ENCODE peak calls at places on chromosomes 2 and 18, in eight cellular contexts. V is HEK293T, O is NCI-H1048, E is colonic mucosa, K is astrocyte of the spinal cord, Z is GDM1, Q is hippocampal formation, G is Ammon's horn. N is an unnamed sample.

GRCh38 chr2:150110548-150110947 is 376.9 kb downstream of the RND3 start:
- DNase-seq in V (no peak), O (no peak), E (no peak), K (no peak), Z (no peak), Q (no peak), G (no peak), N (no peak)

GRCh38 chr2:151637284-151637781 is 96.9 kb downstream of the NEB start:
- DNase-seq in V (no peak), O (no peak), E (no peak), K (no peak), Z (peak; percentile 86), Q (no peak), G (no peak), N (no peak)

GRCh38 chr2:86249843-86250402 is 50.7 kb downstream of the MRPL35 start:
- DNase-seq in V (no peak), O (no peak), E (peak; percentile 54), K (no peak), Z (no peak), Q (peak; percentile 42), G (no peak), N (no peak)

GRCh38 chr18:10784596-10785202 is 258.9 kb downstream of the NAPG start:
- DNase-seq in V (no peak), O (no peak), E (no peak), K (no peak), Z (no peak), Q (no peak), G (no peak), N (no peak)

GRCh38 chr2:232085179-232085578 is 123.7 kb downstream of the DIS3L2 start:
- DNase-seq in V (no peak), O (no peak), E (no peak), K (no peak), Z (no peak), Q (no peak), G (peak; percentile 67), N (no peak)

GRCh38 chr2:48187503-48187902 is 281.2 kb upstream of the FBXO11 start:
- DNase-seq in V (no peak), O (no peak), E (no peak), K (no peak), Z (no peak), Q (no peak), G (no peak), N (no peak)

GRCh38 chr2:46380038-46380940 is 83.1 kb downstream of the EPAS1 start:
- DNase-seq in V (no peak), O (no peak), E (no peak), K (no peak), Z (no peak), Q (no peak), G (no peak), N (no peak)

GRCh38 chr2:25161055-25161781 is 7.2 kb downstream of the POMC start:
- DNase-seq in V (no peak), O (no peak), E (peak; percentile 64), K (no peak), Z (no peak), Q (no peak), G (no peak), N (no peak)

GRCh38 chr2:199466704-199467461 is 9.1 kb upstream of the SATB2 start:
- DNase-seq in V (no peak), O (no peak), E (peak; percentile 48), K (no peak), Z (no peak), Q (no peak), G (no peak), N (no peak)

GRCh38 chr2:47076126-47076506 is 79.0 kb downstream of the STPG4 start:
- DNase-seq in V (no peak), O (no peak), E (no peak), K (no peak), Z (no peak), Q (no peak), G (no peak), N (no peak)

GRCh38 chr18:950882-951539 is 46.3 kb downstream of the ADCYAP1 start:
- DNase-seq in V (no peak), O (no peak), E (no peak), K (no peak), Z (no peak), Q (no peak), G (no peak), N (no peak)

GRCh38 chr2:24110660-24111303 is 12.4 kb downstream of the PFN4 start:
- DNase-seq in V (no peak), O (no peak), E (no peak), K (no peak), Z (no peak), Q (no peak), G (no peak), N (no peak)

GRCh38 chr2:225091336-225091735 is 49.1 kb upstream of the DOCK10 start:
- DNase-seq in V (no peak), O (no peak), E (no peak), K (peak; percentile 92), Z (no peak), Q (no peak), G (no peak), N (no peak)

GRCh38 chr2:237540823-237541222 is 25.6 kb upstream of the PRLH start:
- DNase-seq in V (no peak), O (no peak), E (peak; percentile 86), K (peak; percentile 54), Z (no peak), Q (no peak), G (no peak), N (no peak)

GRCh38 chr18:78683191-78684010 is 296.2 kb upstream of the SALL3 start:
- DNase-seq in V (no peak), O (no peak), E (no peak), K (no peak), Z (no peak), Q (no peak), G (no peak), N (no peak)

GRCh38 chr18:9760641-9761040 is 52.5 kb downstream of the RAB31 start:
- DNase-seq in V (no peak), O (no peak), E (no peak), K (no peak), Z (no peak), Q (no peak), G (no peak), N (no peak)

GRCh38 chr2:177088542-177088941 is 124.1 kb upstream of the HNRNPA3 start:
- DNase-seq in V (no peak), O (no peak), E (no peak), K (no peak), Z (no peak), Q (no peak), G (no peak), N (no peak)

GRCh38 chr18:34718610-34719009 is 8.5 kb downstream of the DTNA start:
- DNase-seq in V (no peak), O (no peak), E (no peak), K (no peak), Z (no peak), Q (no peak), G (no peak), N (no peak)

GRCh38 chr2:143524001-143524608 is 394.9 kb downstream of the ARHGAP15 start:
- DNase-seq in V (no peak), O (no peak), E (no peak), K (peak; percentile 39), Z (no peak), Q (no peak), G (no peak), N (no peak)

GRCh38 chr2:20596973-20597867 is 53.7 kb downstream of the HS1BP3 start:
- DNase-seq in V (no peak), O (no peak), E (no peak), K (peak; percentile 62), Z (no peak), Q (no peak), G (peak; percentile 38), N (no peak)

GRCh38 chr2:195716466-195716865 is 59.4 kb downstream of the SLC39A10 start:
- DNase-seq in V (no peak), O (no peak), E (no peak), K (no peak), Z (no peak), Q (no peak), G (no peak), N (no peak)

GRCh38 chr18:63564576-63564975 is 22.4 kb downstream of the SERPINB12 start:
- DNase-seq in V (no peak), O (no peak), E (no peak), K (no peak), Z (no peak), Q (no peak), G (no peak), N (no peak)

GRCh38 chr2:10385501-10385900 is 62.6 kb downstream of the ODC1 start:
- DNase-seq in V (no peak), O (no peak), E (no peak), K (no peak), Z (no peak), Q (no peak), G (peak; percentile 49), N (no peak)

GRCh38 chr2:144237845-144238637 is 281.9 kb downstream of the ZEB2 start:
- DNase-seq in V (no peak), O (no peak), E (no peak), K (no peak), Z (no peak), Q (no peak), G (peak; percentile 19), N (peak; percentile 64)

GRCh38 chr18:59052965-59053960 is 86.4 kb upstream of the SEC11C start:
- DNase-seq in V (no peak), O (no peak), E (peak; percentile 41), K (peak; percentile 24), Z (no peak), Q (no peak), G (no peak), N (peak; percentile 99)

GRCh38 chr2:218659258-218659987 is at the start of the genes BCS1L and ZNF142:
- DNase-seq in V (peak; percentile 90), O (peak; percentile 73), E (peak; percentile 98), K (peak; percentile 90), Z (peak; percentile 90), Q (peak; percentile 90), G (peak; percentile 95), N (peak; percentile 36)

GRCh38 chr2:230582851-230583283 is 129.8 kb upstream of the CAB39 start:
- DNase-seq in V (no peak), O (no peak), E (no peak), K (peak; percentile 64), Z (no peak), Q (no peak), G (no peak), N (no peak)

GRCh38 chr2:177042311-177042710 is 170.3 kb upstream of the HNRNPA3 start:
- DNase-seq in V (no peak), O (no peak), E (no peak), K (no peak), Z (no peak), Q (no peak), G (no peak), N (no peak)

GRCh38 chr2:216519154-216519762 is 20.6 kb downstream of the RPL37A start:
- DNase-seq in V (peak; percentile 65), O (peak; percentile 39), E (peak; percentile 80), K (peak; percentile 87), Z (peak; percentile 60), Q (peak; percentile 61), G (peak; percentile 85), N (peak; percentile 67)

GRCh38 chr2:27216416-27217137 is 592 bp upstream of the CAD start:
- DNase-seq in V (no peak), O (no peak), E (no peak), K (no peak), Z (no peak), Q (no peak), G (no peak), N (no peak)

N was measured in LNCaP clone FGC.